ENCODE peak calls at places on chromosomes 6 and 20, in four cellular contexts. One of them, this sample, is unnamed. For H3K9me3 and H3K27me3, the result is how much of the 10 kb centered on the place peaks cover.

GRCh38 chr6:34955447-34955846 is 66.4 kb downstream of the ANKS1A start:
- DNase-seq in pancreas: no peak
- DNase-seq in tibial nerve: peak
- DNase-seq in aorta: no peak
- DNase-seq in this sample: no peak

GRCh38 chr6:163529605-163530004 is 115.1 kb downstream of the QKI start:
- DNase-seq in pancreas: no peak
- DNase-seq in aorta: no peak
- DNase-seq in tibial nerve: no peak
- DNase-seq in this sample: no peak

GRCh38 chr20:24096256-24096655 is 107.7 kb upstream of the GGTLC1 start:
- DNase-seq in tibial nerve: no peak
- DNase-seq in pancreas: no peak
- DNase-seq in aorta: no peak
- DNase-seq in this sample: no peak

GRCh38 chr6:119627908-119628669 is 278.5 kb upstream of the MAN1A1 start:
- DNase-seq in tibial nerve: no peak
- DNase-seq in pancreas: no peak
- DNase-seq in aorta: no peak
- DNase-seq in this sample: no peak

GRCh38 chr6:28838634-28839442 is 84.9 kb downstream of the TRIM27 start:
- DNase-seq in tibial nerve: peak
- DNase-seq in pancreas: peak
- DNase-seq in aorta: peak
- DNase-seq in this sample: peak

GRCh38 chr6:148565931-148566663 is 180.7 kb upstream of the UST start:
- DNase-seq in pancreas: no peak
- DNase-seq in aorta: no peak
- DNase-seq in tibial nerve: no peak
- DNase-seq in this sample: no peak

GRCh38 chr6:32604434-32604877 is 14.8 kb upstream of the HLA-DRB1 start:
- DNase-seq in tibial nerve: no peak
- DNase-seq in aorta: no peak
- DNase-seq in pancreas: no peak
- DNase-seq in this sample: no peak

GRCh38 chr6:155274533-155274932 is 10.7 kb downstream of the CLDN20 start:
- DNase-seq in pancreas: no peak
- DNase-seq in aorta: no peak
- DNase-seq in tibial nerve: no peak
- DNase-seq in this sample: no peak

GRCh38 chr20:21339499-21339898 is 36.4 kb downstream of the XRN2 start:
- DNase-seq in aorta: no peak
- DNase-seq in tibial nerve: no peak
- DNase-seq in pancreas: no peak
- DNase-seq in this sample: no peak

GRCh38 chr6:21354805-21355238 is 238.7 kb upstream of the SOX4 start:
- DNase-seq in pancreas: no peak
- DNase-seq in aorta: no peak
- DNase-seq in tibial nerve: no peak
- DNase-seq in this sample: no peak

GRCh38 chr6:13289789-13290318 is 38.5 kb downstream of the TBC1D7 start:
- DNase-seq in tibial nerve: no peak
- DNase-seq in pancreas: no peak
- DNase-seq in aorta: no peak
- DNase-seq in this sample: no peak

GRCh38 chr6:136338486-136338885 is 48.8 kb upstream of the BCLAF1 start:
- DNase-seq in aorta: no peak
- DNase-seq in pancreas: no peak
- DNase-seq in tibial nerve: no peak
- DNase-seq in this sample: no peak

GRCh38 chr20:58577871-58578615 is 62.8 kb upstream of the APCDD1L start:
- DNase-seq in aorta: peak
- DNase-seq in tibial nerve: no peak
- DNase-seq in pancreas: no peak
- DNase-seq in this sample: no peak

GRCh38 chr6:112579601-112580000 is 232.5 kb downstream of the RFPL4B start:
- DNase-seq in tibial nerve: no peak
- DNase-seq in pancreas: no peak
- DNase-seq in aorta: no peak
- DNase-seq in this sample: no peak

GRCh38 chr6:428047-428608 is 36.6 kb downstream of the IRF4 start:
- DNase-seq in aorta: no peak
- DNase-seq in pancreas: no peak
- DNase-seq in tibial nerve: no peak
- DNase-seq in this sample: no peak

GRCh38 chr20:51372176-51372803 is 170.2 kb downstream of the NFATC2 start:
- DNase-seq in aorta: peak
- DNase-seq in pancreas: peak
- DNase-seq in tibial nerve: peak
- DNase-seq in this sample: peak

GRCh38 chr6:1437553-1438406 is 48.4 kb downstream of the FOXF2 start:
- DNase-seq in tibial nerve: no peak
- DNase-seq in pancreas: no peak
- DNase-seq in aorta: no peak
- DNase-seq in this sample: no peak
- H3K9me3 ChIP-seq in tibial nerve: under half
- H3K9me3 ChIP-seq in pancreas: under half
- H3K9me3 ChIP-seq in aorta: under half
- H3K9me3 ChIP-seq in this sample: under half

GRCh38 chr20:2745936-2746635 is 53.5 kb downstream of the EBF4 start:
- DNase-seq in aorta: no peak
- DNase-seq in pancreas: no peak
- DNase-seq in tibial nerve: no peak
- DNase-seq in this sample: no peak
- H3K27me3 ChIP-seq in aorta: under half
- H3K27me3 ChIP-seq in pancreas: under half
- H3K27me3 ChIP-seq in tibial nerve: under half
- H3K27me3 ChIP-seq in this sample: under half

DNA sequence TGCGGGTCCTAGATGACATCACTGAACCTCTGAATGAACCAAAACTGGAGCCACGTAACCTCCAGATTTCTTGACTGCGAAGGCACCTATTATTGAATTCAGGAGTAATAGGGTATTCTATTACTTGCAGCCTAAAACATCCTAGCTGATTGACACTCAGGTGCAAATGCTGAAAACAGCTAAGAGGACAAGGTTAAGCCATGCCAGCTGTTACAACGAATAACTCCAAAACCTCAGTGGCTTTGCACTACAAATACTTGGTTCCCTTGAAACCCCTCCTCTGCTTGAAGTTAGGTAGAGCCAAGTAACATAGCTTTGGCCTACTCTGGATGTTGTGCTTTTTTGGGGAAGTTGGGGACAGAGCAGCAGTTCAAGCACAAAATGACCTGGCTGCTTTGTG is 21.0 kb upstream of the CCN5 start:
- DNase-seq in aorta: no peak
- DNase-seq in tibial nerve: no peak
- DNase-seq in pancreas: no peak
- DNase-seq in this sample: no peak
- H3K27ac ChIP-seq in aorta: peak
- H3K27ac ChIP-seq in tibial nerve: no peak
- H3K27ac ChIP-seq in pancreas: no peak
- H3K27ac ChIP-seq in this sample: no peak

DNA sequence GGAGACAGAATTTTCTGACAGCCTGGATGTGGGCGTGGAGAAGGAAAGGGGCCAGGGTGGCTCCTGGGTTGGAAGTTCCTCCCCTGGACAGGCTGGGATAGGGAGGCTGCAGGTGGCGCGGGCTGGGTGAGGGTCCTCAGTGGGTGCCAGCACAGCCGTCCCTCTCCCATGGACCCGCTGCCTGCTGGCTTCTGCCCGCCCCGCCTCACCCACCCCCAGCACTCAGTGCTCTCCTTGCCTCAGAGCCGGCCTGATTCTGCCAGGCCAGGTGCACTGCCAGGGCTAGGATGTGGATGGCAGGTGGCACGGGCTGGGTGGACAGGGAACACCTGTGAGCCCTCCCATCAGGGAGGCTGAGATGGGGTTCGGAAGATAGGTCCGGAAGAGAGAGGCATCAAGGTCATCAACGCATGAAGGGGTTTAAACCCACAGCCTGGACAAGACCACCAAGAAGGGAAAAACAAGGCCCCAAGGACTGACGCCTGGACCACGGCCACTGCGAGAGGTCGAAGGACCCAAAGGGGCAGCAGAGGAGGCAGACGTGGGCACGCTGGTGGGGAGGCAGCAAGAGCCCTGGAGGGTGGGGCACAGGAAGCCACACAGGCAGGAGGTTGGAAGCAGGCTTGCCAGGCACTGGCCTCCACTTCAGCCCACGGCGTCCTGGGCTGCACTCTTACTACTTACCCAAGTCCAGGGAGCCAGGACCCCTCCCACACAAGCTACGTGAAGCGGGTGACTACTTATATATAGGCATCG is 114.2 kb upstream of the AFDN start:
- DNase-seq in pancreas: no peak
- DNase-seq in tibial nerve: no peak
- DNase-seq in aorta: no peak
- DNase-seq in this sample: no peak
- H3K9me3 ChIP-seq in pancreas: under half
- H3K9me3 ChIP-seq in tibial nerve: under half
- H3K9me3 ChIP-seq in aorta: under half
- H3K9me3 ChIP-seq in this sample: under half

GRCh38 chr6:52253494-52253893 is 9.2 kb upstream of the IL17F start:
- DNase-seq in tibial nerve: no peak
- DNase-seq in aorta: no peak
- DNase-seq in pancreas: no peak
- DNase-seq in this sample: no peak

GRCh38 chr6:52255434-52255833 is 11.1 kb upstream of the IL17F start:
- DNase-seq in pancreas: no peak
- DNase-seq in tibial nerve: no peak
- DNase-seq in aorta: no peak
- DNase-seq in this sample: no peak

GRCh38 chr6:52249078-52249477 is 4.8 kb upstream of the IL17F start:
- DNase-seq in pancreas: no peak
- DNase-seq in tibial nerve: no peak
- DNase-seq in aorta: no peak
- DNase-seq in this sample: no peak

GRCh38 chr6:52254731-52255378 is 10.6 kb upstream of the IL17F start:
- DNase-seq in aorta: no peak
- DNase-seq in tibial nerve: no peak
- DNase-seq in pancreas: no peak
- DNase-seq in this sample: no peak

DNA sequence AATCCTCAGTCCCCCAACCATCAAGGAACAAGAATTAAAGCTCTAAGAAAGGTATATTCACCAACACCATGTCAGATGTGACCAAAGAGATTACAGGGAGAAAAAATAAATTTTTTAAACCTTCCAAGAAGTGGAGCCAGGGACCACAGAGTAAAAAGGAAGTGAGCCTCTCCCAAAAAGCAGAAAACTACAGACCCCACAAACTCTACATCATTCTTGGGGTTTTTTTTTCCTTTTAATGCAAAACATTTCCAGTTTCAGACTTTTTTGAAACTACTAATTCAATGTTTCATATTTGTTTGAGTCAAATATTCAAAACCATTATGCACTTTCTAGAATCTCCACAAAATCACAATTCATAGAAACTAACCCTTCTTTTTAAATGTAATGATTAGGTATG is 6.8 kb upstream of the IL17F start:
- DNase-seq in tibial nerve: no peak
- DNase-seq in pancreas: no peak
- DNase-seq in aorta: no peak
- DNase-seq in this sample: no peak
- H3K27me3 ChIP-seq in tibial nerve: under half
- H3K27me3 ChIP-seq in pancreas: under half
- H3K27me3 ChIP-seq in aorta: under half
- H3K27me3 ChIP-seq in this sample: under half

This sample was measured in CD4-positive, alpha-beta T cell.